ENCODE peak calls at places on chromosomes 6 and 20, in nine cellular contexts. F is WTC11; E is stimulated activated CD4-positive, alpha-beta T cell treated with anti-CD3 and anti-CD28 coated beads, Interleukin-4, amount 100 ng/mL, for 1 hour; C is H54; D is Panc1; X is NCI-H1105; B is NCI-H1417; I is IMR-90; Q is GM23248. H is an unnamed sample.

GRCh38 chr6:113481910-113482309 is 375.2 kb upstream of the MARCKS start:
- DNase-seq in F (no peak), E (no peak), C (no peak), D (no peak), X (no peak), B (no peak), I (no peak), Q (no peak), H (no peak)

GRCh38 chr6:132205946-132206345 is 195.3 kb downstream of the MOXD1 start:
- DNase-seq in F (no peak), E (no peak), C (no peak), D (no peak), X (no peak), B (no peak), I (peak), Q (peak), H (no peak)

GRCh38 chr6:94349227-94349626 is 929.9 kb upstream of the EPHA7 start:
- DNase-seq in F (no peak), E (no peak), C (no peak), D (no peak), X (no peak), B (no peak), I (no peak), Q (no peak), H (no peak)

GRCh38 chr20:64160536-64161495 is 3.4 kb upstream of the MYT1 start:
- DNase-seq in F (no peak), E (no peak), C (no peak), D (no peak), X (no peak), B (peak), I (no peak), Q (no peak), H (peak)

GRCh38 chr6:14129572-14129971 is 12.0 kb downstream of the CD83 start:
- DNase-seq in F (peak), E (no peak), C (peak), D (no peak), X (peak), B (peak), I (peak), Q (peak), H (peak)

GRCh38 chr6:161890959-161891358 is 617.1 kb upstream of the AGPAT4 start:
- DNase-seq in F (no peak), E (no peak), C (no peak), D (no peak), X (no peak), B (no peak), I (no peak), Q (no peak), H (no peak)

GRCh38 chr6:109428889-109429477 is 11.4 kb downstream of the PPIL6 start:
- DNase-seq in F (no peak), E (no peak), C (no peak), D (no peak), X (no peak), B (no peak), I (peak), Q (peak), H (no peak)

GRCh38 chr6:137157601-137158000 is 15.8 kb downstream of the IL22RA2 start:
- DNase-seq in F (no peak), E (no peak), C (no peak), D (no peak), X (peak), B (no peak), I (no peak), Q (no peak), H (no peak)

GRCh38 chr20:53077373-53078205 is 105.4 kb downstream of the TSHZ2 start:
- DNase-seq in F (no peak), E (no peak), C (no peak), D (no peak), X (no peak), B (no peak), I (no peak), Q (peak), H (no peak)

GRCh38 chr6:26553264-26553738 is 15.1 kb downstream of the HMGN4 start:
- DNase-seq in F (peak), E (peak), C (no peak), D (no peak), X (peak), B (peak), I (peak), Q (peak), H (peak)

GRCh38 chr6:28789553-28790083 is 134.2 kb downstream of the TRIM27 start:
- DNase-seq in F (peak), E (no peak), C (no peak), D (no peak), X (peak), B (no peak), I (peak), Q (peak), H (no peak)

GRCh38 chr6:142207265-142207877 is 60.3 kb downstream of the VTA1 start:
- DNase-seq in F (peak), E (peak), C (no peak), D (peak), X (peak), B (no peak), I (peak), Q (peak), H (peak)

GRCh38 chr20:11880694-11881093 is 37.0 kb upstream of the BTBD3 start:
- DNase-seq in F (no peak), E (no peak), C (no peak), D (no peak), X (no peak), B (no peak), I (no peak), Q (no peak), H (no peak)

GRCh38 chr6:46410330-46410953 is 80.8 kb downstream of the RCAN2 start:
- DNase-seq in F (no peak), E (no peak), C (no peak), D (peak), X (peak), B (peak), I (peak), Q (peak), H (no peak)

GRCh38 chr20:5141615-5142014 is 14.8 kb downstream of the CDS2 start:
- DNase-seq in F (no peak), E (no peak), C (no peak), D (no peak), X (no peak), B (no peak), I (no peak), Q (no peak), H (no peak)

GRCh38 chr6:63486196-63486595 is 86.1 kb upstream of the LOC128125822 start:
- DNase-seq in F (no peak), E (no peak), C (no peak), D (no peak), X (no peak), B (no peak), I (no peak), Q (no peak), H (no peak)

GRCh38 chr6:111781055-111781708 is 92.1 kb downstream of the FYN start:
- DNase-seq in F (no peak), E (no peak), C (no peak), D (no peak), X (no peak), B (no peak), I (peak), Q (peak), H (no peak)

H was measured in retina.